ENCODE peak calls at places on chromosome 3, in five cellular contexts. I is cardiac muscle cell, K is heart left ventricle, G is esophagus squamous epithelium, E is hepatocyte. X is an unnamed sample. For H3K4me1, the result is how much of the 10 kb centered on the place peaks cover.

GRCh38 chr3:12662593-12663310 is 1.2 kb downstream of the RAF1 start:
- DNase-seq in G (no peak), E (peak), I (peak), K (peak), X (no peak)

GRCh38 chr3:173932624-173933023 is 535.1 kb downstream of the NLGN1 start:
- DNase-seq in G (no peak), I (peak), E (peak), K (no peak), X (no peak)

GRCh38 chr3:119702530-119703527 is at the start of gene CFAP91:
- DNase-seq in G (peak), E (peak), I (peak), K (peak), X (peak)

GRCh38 chr3:165336786-165337185 is 140.6 kb upstream of the SLITRK3 start:
- DNase-seq in E (no peak), G (no peak), K (no peak), I (peak), X (no peak)

GRCh38 chr3:41167722-41168497 is 31.4 kb upstream of the CTNNB1 start:
- DNase-seq in E (no peak), K (no peak), I (no peak), G (no peak), X (no peak)

GRCh38 chr3:106913111-106913698 is 464.0 kb upstream of the CCDC54 start:
- DNase-seq in K (no peak), I (peak), E (no peak), G (no peak), X (no peak)

GRCh38 chr3:108093021-108093420 is 2.2 kb upstream of the CD47 start:
- DNase-seq in E (no peak), I (no peak), G (no peak), K (no peak), X (no peak)

GRCh38 chr3:79236488-79236887 is 531.3 kb downstream of the ROBO1 start:
- DNase-seq in I (no peak), G (no peak), K (no peak), E (no peak), X (no peak)

GRCh38 chr3:122005033-122005565 is 16.9 kb downstream of the ILDR1 start:
- DNase-seq in K (no peak), I (no peak), E (no peak), G (no peak), X (no peak)

GRCh38 chr3:108093616-108094015 is 2.8 kb upstream of the CD47 start:
- DNase-seq in G (no peak), I (no peak), E (no peak), K (no peak), X (no peak)

GRCh38 chr3:8767667-8768363 is 1.6 kb downstream of the OXTR start:
- DNase-seq in G (no peak), E (peak), K (no peak), I (peak), X (no peak)

GRCh38 chr3:33874815-33875214 is 76.4 kb downstream of the PDCD6IP start:
- DNase-seq in G (no peak), K (no peak), I (no peak), E (no peak), X (no peak)

GRCh38 chr3:4994823-4995499 is 15.7 kb downstream of the BHLHE40 start:
- DNase-seq in E (peak), G (no peak), I (peak), K (peak), X (peak)

GRCh38 chr3:58419782-58420512 is 13.7 kb downstream of the PDHB start:
- DNase-seq in G (no peak), K (peak), I (peak), E (no peak), X (peak)

GRCh38 chr3:155149494-155149893 is 69.4 kb downstream of the MME start:
- DNase-seq in I (no peak), E (peak), G (no peak), K (no peak), X (no peak)

GRCh38 chr3:50978991-50979667 is 304.4 kb downstream of the DOCK3 start:
- DNase-seq in E (no peak), K (no peak), G (no peak), I (no peak), X (no peak)

GRCh38 chr3:166248784-166249183 is 411.6 kb upstream of the BCHE start:
- DNase-seq in E (no peak), K (no peak), I (no peak), G (no peak), X (no peak)

GRCh38 chr3:107264888-107265287 is 112.4 kb upstream of the CCDC54 start:
- DNase-seq in I (peak), K (no peak), E (peak), G (no peak), X (no peak)

GRCh38 chr3:48465531-48466378 is 19.2 kb downstream of the ATRIP start:
- DNase-seq in I (peak), G (peak), K (peak), E (peak), X (peak)

GRCh38 chr3:63662500-63662899 is 10.0 kb downstream of the SNTN start:
- DNase-seq in I (no peak), K (no peak), E (peak), G (no peak), X (no peak)

GRCh38 chr3:142896201-142896755 is 7.4 kb upstream of the PCOLCE2 start:
- DNase-seq in I (peak), K (no peak), G (no peak), E (no peak), X (no peak)

GRCh38 chr3:196778755-196779154 is 39.1 kb downstream of the PAK2 start:
- DNase-seq in K (no peak), G (no peak), E (no peak), I (peak), X (no peak)

GRCh38 chr3:194123735-194124134 is 12.2 kb upstream of the HES1 start:
- DNase-seq in I (no peak), G (no peak), E (no peak), K (no peak), X (no peak)

GRCh38 chr3:42023380-42023779 is 61.5 kb upstream of the ULK4 start:
- DNase-seq in G (no peak), I (no peak), E (no peak), K (no peak), X (no peak)

GRCh38 chr3:30611613-30612421 is 5.4 kb downstream of the TGFBR2 start:
- DNase-seq in E (no peak), G (no peak), I (peak), K (no peak), X (no peak)

GRCh38 chr3:172298247-172298646 is 150.0 kb downstream of the GHSR start:
- DNase-seq in I (no peak), E (no peak), K (no peak), G (no peak), X (no peak)

GRCh38 chr3:167116120-167116922 is 263.8 kb downstream of the ZBBX start:
- DNase-seq in E (no peak), I (no peak), K (no peak), G (no peak), X (no peak)

GRCh38 chr3:58536501-58537411 is at the start of gene ACOX2:
- DNase-seq in E (peak), I (peak), K (peak), G (no peak), X (peak)

GRCh38 chr3:48709051-48709461 is 8.0 kb downstream of the IP6K2 start:
- DNase-seq in I (no peak), E (no peak), K (no peak), G (no peak), X (no peak)

GRCh38 chr3:102339671-102340070 is 95.1 kb upstream of the ZPLD1 start:
- DNase-seq in E (no peak), K (no peak), G (no peak), I (no peak), X (no peak)

GRCh38 chr3:160049570-160049969 is 60.9 kb downstream of the IL12A start:
- DNase-seq in E (no peak), K (no peak), G (no peak), I (no peak), X (no peak)

GRCh38 chr3:128009952-128010846 is 42.0 kb upstream of the SEC61A1 start:
- DNase-seq in E (no peak), G (no peak), I (peak), K (no peak), X (no peak)

GRCh38 chr3:56761887-56762605 is 39.7 kb downstream of the ARHGEF3 start:
- DNase-seq in K (no peak), E (no peak), G (no peak), I (peak), X (no peak)

GRCh38 chr3:30954431-30954830 is 60.0 kb upstream of the GADL1 start:
- DNase-seq in G (no peak), K (no peak), I (no peak), E (no peak), X (no peak)

GRCh38 chr3:155078959-155079794 is 942 bp upstream of the MME start:
- DNase-seq in E (peak), K (no peak), I (peak), G (no peak), X (no peak)

GRCh38 chr3:185270262-185270955 is 16.6 kb upstream of the EHHADH start:
- DNase-seq in I (peak), K (no peak), E (peak), G (no peak), X (no peak)

DNA sequence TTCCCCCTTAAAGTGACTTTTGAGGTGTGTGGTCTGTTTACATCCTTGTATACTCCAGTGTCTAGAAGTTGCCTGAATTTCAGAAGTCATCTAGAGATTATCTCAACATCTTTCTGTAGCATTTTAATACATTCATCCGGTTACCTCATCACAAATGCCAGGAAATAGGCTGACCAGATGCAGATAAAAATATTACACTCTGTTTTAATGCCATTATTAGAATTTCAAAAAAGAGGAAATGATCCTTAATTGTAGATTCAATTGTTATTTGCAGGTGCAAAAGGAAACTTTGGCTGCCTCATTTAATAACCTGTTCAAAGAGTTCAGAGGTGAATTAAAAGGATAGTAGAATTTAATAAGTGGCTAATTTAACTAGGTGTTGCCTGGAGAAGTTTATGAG is 290.9 kb downstream of the C3orf38 start:
- DNase-seq in E (no peak), I (no peak), K (no peak), G (no peak), X (no peak)
- H3K4me1 ChIP-seq in E (under half), I (under half), K (under half), G (under half), X (under half)

GRCh38 chr3:133575121-133575520 is 1.6 kb downstream of the CDV3 start:
- DNase-seq in K (no peak), E (no peak), G (no peak), I (no peak), X (no peak)
- H3K4me1 ChIP-seq in K (half or more), E (under half), G (half or more), I (under half), X (half or more)

GRCh38 chr3:53154731-53155320 is 6.2 kb upstream of the PRKCD start:
- DNase-seq in K (no peak), G (no peak), E (no peak), I (no peak), X (no peak)

GRCh38 chr3:53153914-53154434 is 7.0 kb upstream of the PRKCD start:
- DNase-seq in G (no peak), K (no peak), I (no peak), E (no peak), X (no peak)

GRCh38 chr3:53151870-53152269 is 9.1 kb upstream of the PRKCD start:
- DNase-seq in I (no peak), E (no peak), K (no peak), G (no peak), X (no peak)

GRCh38 chr3:53152316-53152715 is 8.7 kb upstream of the PRKCD start:
- DNase-seq in E (no peak), G (no peak), I (no peak), K (no peak), X (no peak)

GRCh38 chr3:53153267-53153823 is 7.7 kb upstream of the PRKCD start:
- DNase-seq in E (no peak), G (no peak), K (no peak), I (no peak), X (no peak)
- H3K4me1 ChIP-seq in E (under half), G (under half), K (under half), I (under half), X (under half)

GRCh38 chr3:46869440-46869839 is 6.2 kb upstream of the MYL3 start:
- DNase-seq in K (no peak), G (no peak), E (no peak), I (no peak), X (no peak)
- H3K4me1 ChIP-seq in K (half or more), G (under half), E (under half), I (half or more), X (under half)

DNA sequence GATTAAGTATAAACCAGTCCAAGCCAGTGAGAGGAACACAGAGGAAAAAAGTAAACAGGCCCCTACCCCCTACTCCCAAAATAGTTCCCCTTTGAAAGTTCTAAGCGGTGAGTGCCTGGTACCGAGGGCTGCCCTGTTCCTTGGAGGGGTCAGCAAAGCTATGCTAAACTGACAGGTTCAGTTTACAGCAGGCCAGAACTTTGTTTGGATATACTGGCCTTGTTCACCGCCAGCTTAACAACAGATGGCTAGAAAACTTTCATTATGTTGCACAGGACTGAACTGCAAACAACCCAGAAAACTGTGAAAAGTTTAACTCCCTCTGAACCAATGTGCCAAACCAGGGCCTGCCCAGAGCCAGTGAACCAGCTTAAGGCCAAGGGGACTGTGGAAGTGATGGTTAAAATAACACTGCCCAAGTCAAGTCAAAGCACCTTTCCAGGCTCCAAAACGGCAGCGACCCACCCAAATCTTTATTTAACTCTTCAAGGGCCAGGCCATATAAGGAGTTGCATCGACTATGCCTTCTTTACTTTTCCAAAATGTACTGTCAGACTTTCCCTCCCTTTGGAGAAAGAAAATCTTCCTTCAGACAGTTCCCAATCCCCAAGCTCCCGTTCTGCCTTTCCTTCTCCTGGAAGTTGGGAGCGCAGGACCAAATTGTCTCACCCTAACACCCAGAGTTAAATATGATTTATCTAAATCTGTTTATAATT is 448.0 kb downstream of the FOXP1 start:
- DNase-seq in I (no peak), E (no peak), G (no peak), K (no peak), X (no peak)
- H3K4me1 ChIP-seq in I (half or more), E (half or more), G (under half), K (half or more), X (under half)

DNA sequence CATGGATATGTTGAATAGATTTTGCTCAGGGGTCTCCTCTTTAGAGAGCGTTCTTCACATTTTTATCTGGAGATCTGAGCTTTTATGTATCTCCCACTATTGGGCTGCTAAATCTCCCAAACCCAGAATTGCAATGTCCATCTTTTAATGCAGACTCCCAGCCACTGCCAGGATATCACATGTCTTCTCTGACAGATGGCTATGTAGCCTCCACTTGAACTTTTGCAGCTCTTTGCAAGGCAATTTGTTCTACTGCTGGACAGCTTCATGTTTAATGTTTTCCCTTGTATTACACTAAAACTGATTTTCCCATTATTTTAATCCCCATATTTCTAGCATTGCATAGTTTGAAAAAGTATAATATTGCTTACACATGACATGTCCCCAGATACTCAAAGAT is 177.2 kb downstream of the LPP start:
- DNase-seq in E (no peak), K (no peak), G (no peak), I (no peak), X (no peak)
- H3K4me1 ChIP-seq in E (under half), K (under half), G (under half), I (under half), X (under half)

DNA sequence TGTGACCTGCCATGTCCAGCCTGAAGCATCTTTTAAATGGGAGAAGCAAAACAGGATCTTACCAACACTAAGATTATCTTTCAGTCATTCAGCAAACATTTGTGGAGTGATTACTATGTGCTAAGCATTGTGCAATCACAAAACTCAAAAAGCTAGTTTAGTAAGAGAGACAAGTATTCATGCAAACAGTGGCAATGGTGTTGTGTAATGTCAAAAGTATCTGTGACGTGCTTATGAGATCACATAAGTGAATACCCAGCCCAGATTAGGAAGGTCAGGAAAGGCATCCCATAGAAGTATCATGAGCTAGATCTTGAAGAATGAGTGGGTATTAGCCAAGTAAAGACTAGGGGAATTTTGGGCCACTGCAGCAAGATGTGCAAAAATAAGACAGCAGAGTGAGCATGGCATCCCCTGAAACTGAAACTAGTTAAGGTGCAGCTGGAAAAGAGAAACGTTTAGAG is 32.1 kb downstream of the SEC62 start:
- DNase-seq in E (peak), I (peak), K (no peak), G (no peak), X (no peak)
- H3K4me1 ChIP-seq in E (under half), I (under half), K (under half), G (under half), X (under half)